ENCODE peak calls at places on chromosomes 13 and 19, in four cellular contexts. One of them, this sample, is unnamed.

GRCh38 chr13:41763772-41764171 is 197.1 kb downstream of the VWA8 start:
- DNase-seq in CD8-positive, alpha-beta T cell: no peak
- DNase-seq in astrocyte of the spinal cord: no peak
- DNase-seq in adrenal gland: no peak
- DNase-seq in this sample: no peak

GRCh38 chr13:93225610-93226009 is 997 bp upstream of the GPC6 start:
- DNase-seq in adrenal gland: no peak
- DNase-seq in CD8-positive, alpha-beta T cell: no peak
- DNase-seq in astrocyte of the spinal cord: no peak
- DNase-seq in this sample: no peak

GRCh38 chr19:50854636-50855410 is at the start of gene KLK3:
- DNase-seq in CD8-positive, alpha-beta T cell: no peak
- DNase-seq in adrenal gland: no peak
- DNase-seq in astrocyte of the spinal cord: no peak
- DNase-seq in this sample: no peak

GRCh38 chr19:33804021-33804799 is 7.5 kb downstream of the KCTD15 start:
- DNase-seq in CD8-positive, alpha-beta T cell: no peak
- DNase-seq in adrenal gland: no peak
- DNase-seq in astrocyte of the spinal cord: peak
- DNase-seq in this sample: peak

GRCh38 chr19:40358773-40359172 is 10.3 kb downstream of the PLD3 start:
- DNase-seq in astrocyte of the spinal cord: no peak
- DNase-seq in adrenal gland: no peak
- DNase-seq in CD8-positive, alpha-beta T cell: no peak
- DNase-seq in this sample: no peak

GRCh38 chr19:34692541-34692940 is 15.1 kb downstream of the ZNF302 start:
- DNase-seq in astrocyte of the spinal cord: no peak
- DNase-seq in adrenal gland: no peak
- DNase-seq in CD8-positive, alpha-beta T cell: no peak
- DNase-seq in this sample: no peak

GRCh38 chr13:32849369-32849768 is 166.9 kb upstream of the KL start:
- DNase-seq in adrenal gland: no peak
- DNase-seq in astrocyte of the spinal cord: no peak
- DNase-seq in CD8-positive, alpha-beta T cell: no peak
- DNase-seq in this sample: no peak

GRCh38 chr19:41540041-41540695 is 35.8 kb upstream of the CEACAM21 start:
- DNase-seq in CD8-positive, alpha-beta T cell: no peak
- DNase-seq in astrocyte of the spinal cord: no peak
- DNase-seq in adrenal gland: no peak
- DNase-seq in this sample: no peak

GRCh38 chr13:84645196-84646071 is 763.2 kb upstream of the SLITRK1 start:
- DNase-seq in astrocyte of the spinal cord: peak
- DNase-seq in adrenal gland: no peak
- DNase-seq in CD8-positive, alpha-beta T cell: no peak
- DNase-seq in this sample: peak

GRCh38 chr13:84460989-84461388 is 578.7 kb upstream of the SLITRK1 start:
- DNase-seq in adrenal gland: no peak
- DNase-seq in astrocyte of the spinal cord: no peak
- DNase-seq in CD8-positive, alpha-beta T cell: no peak
- DNase-seq in this sample: no peak

GRCh38 chr13:95391325-95391724 is 90.1 kb upstream of the ABCC4 start:
- DNase-seq in astrocyte of the spinal cord: no peak
- DNase-seq in adrenal gland: no peak
- DNase-seq in CD8-positive, alpha-beta T cell: no peak
- DNase-seq in this sample: peak

GRCh38 chr13:49063526-49063925 is 87.8 kb downstream of the FNDC3A start:
- DNase-seq in astrocyte of the spinal cord: no peak
- DNase-seq in adrenal gland: no peak
- DNase-seq in CD8-positive, alpha-beta T cell: no peak
- DNase-seq in this sample: no peak

GRCh38 chr19:55447421-55448174 is 4.5 kb upstream of the SHISA7 start:
- DNase-seq in astrocyte of the spinal cord: peak
- DNase-seq in adrenal gland: no peak
- DNase-seq in CD8-positive, alpha-beta T cell: no peak
- DNase-seq in this sample: peak

GRCh38 chr13:111270765-111271164 is 49.7 kb upstream of the TEX29 start:
- DNase-seq in CD8-positive, alpha-beta T cell: no peak
- DNase-seq in astrocyte of the spinal cord: peak
- DNase-seq in adrenal gland: no peak
- DNase-seq in this sample: no peak

GRCh38 chr19:49333426-49334288 is 1.5 kb upstream of the CD37 start:
- DNase-seq in adrenal gland: no peak
- DNase-seq in CD8-positive, alpha-beta T cell: peak
- DNase-seq in astrocyte of the spinal cord: no peak
- DNase-seq in this sample: no peak

GRCh38 chr19:38971672-38972071 is 3.9 kb downstream of the FBXO17 start:
- DNase-seq in astrocyte of the spinal cord: no peak
- DNase-seq in adrenal gland: no peak
- DNase-seq in CD8-positive, alpha-beta T cell: no peak
- DNase-seq in this sample: no peak

GRCh38 chr19:32309711-32310390 is 35.6 kb upstream of the ZNF507 start:
- DNase-seq in adrenal gland: no peak
- DNase-seq in astrocyte of the spinal cord: no peak
- DNase-seq in CD8-positive, alpha-beta T cell: no peak
- DNase-seq in this sample: no peak

GRCh38 chr19:21432590-21432989 is 35.7 kb downstream of the ZNF493 start:
- DNase-seq in CD8-positive, alpha-beta T cell: no peak
- DNase-seq in adrenal gland: no peak
- DNase-seq in astrocyte of the spinal cord: no peak
- DNase-seq in this sample: no peak

GRCh38 chr19:21430674-21431073 is 33.7 kb downstream of the ZNF493 start:
- DNase-seq in astrocyte of the spinal cord: no peak
- DNase-seq in adrenal gland: no peak
- DNase-seq in CD8-positive, alpha-beta T cell: no peak
- DNase-seq in this sample: no peak

GRCh38 chr19:21434516-21434915 is 37.6 kb downstream of the ZNF493 start:
- DNase-seq in CD8-positive, alpha-beta T cell: no peak
- DNase-seq in adrenal gland: no peak
- DNase-seq in astrocyte of the spinal cord: no peak
- DNase-seq in this sample: no peak

GRCh38 chr19:21439372-21439771 is 42.4 kb downstream of the ZNF493 start:
- DNase-seq in adrenal gland: no peak
- DNase-seq in astrocyte of the spinal cord: no peak
- DNase-seq in CD8-positive, alpha-beta T cell: no peak
- DNase-seq in this sample: peak

GRCh38 chr19:21434967-21435544 is 38.1 kb downstream of the ZNF493 start:
- DNase-seq in adrenal gland: no peak
- DNase-seq in astrocyte of the spinal cord: no peak
- DNase-seq in CD8-positive, alpha-beta T cell: no peak
- DNase-seq in this sample: no peak
- TF ChIP-seq CTCF in adrenal gland: no peak
- TF ChIP-seq CTCF in astrocyte of the spinal cord: no peak
- TF ChIP-seq CTCF in CD8-positive, alpha-beta T cell: no peak
- TF ChIP-seq CTCF in this sample: no peak

GRCh38 chr13:57629821-57630235 is 1.7 kb upstream of the PCDH17 start:
- DNase-seq in CD8-positive, alpha-beta T cell: peak
- DNase-seq in adrenal gland: peak
- DNase-seq in astrocyte of the spinal cord: peak
- DNase-seq in this sample: peak

GRCh38 chr13:57629391-57629804 is 2.1 kb upstream of the PCDH17 start:
- DNase-seq in astrocyte of the spinal cord: no peak
- DNase-seq in adrenal gland: peak
- DNase-seq in CD8-positive, alpha-beta T cell: no peak
- DNase-seq in this sample: no peak

GRCh38 chr13:57630661-57631606 is 610 bp upstream of the PCDH17 start:
- DNase-seq in adrenal gland: no peak
- DNase-seq in astrocyte of the spinal cord: peak
- DNase-seq in CD8-positive, alpha-beta T cell: no peak
- DNase-seq in this sample: peak

GRCh38 chr13:57624565-57625435 is 6.7 kb upstream of the PCDH17 start:
- DNase-seq in CD8-positive, alpha-beta T cell: no peak
- DNase-seq in adrenal gland: peak
- DNase-seq in astrocyte of the spinal cord: peak
- DNase-seq in this sample: peak

GRCh38 chr13:57627663-57628062 is 3.9 kb upstream of the PCDH17 start:
- DNase-seq in adrenal gland: no peak
- DNase-seq in CD8-positive, alpha-beta T cell: no peak
- DNase-seq in astrocyte of the spinal cord: peak
- DNase-seq in this sample: peak
- H3K4me3 ChIP-seq in adrenal gland: no peak
- H3K4me3 ChIP-seq in CD8-positive, alpha-beta T cell: no peak
- H3K4me3 ChIP-seq in astrocyte of the spinal cord: no peak
- H3K4me3 ChIP-seq in this sample: no peak

GRCh38 chr19:13090511-13091231 is 12.0 kb downstream of the LYL1 start:
- DNase-seq in CD8-positive, alpha-beta T cell: no peak
- DNase-seq in adrenal gland: no peak
- DNase-seq in astrocyte of the spinal cord: no peak
- DNase-seq in this sample: no peak

GRCh38 chr19:13092608-13093260 is 9.9 kb downstream of the LYL1 start:
- DNase-seq in astrocyte of the spinal cord: peak
- DNase-seq in CD8-positive, alpha-beta T cell: no peak
- DNase-seq in adrenal gland: no peak
- DNase-seq in this sample: no peak

GRCh38 chr19:13089857-13090507 is 12.7 kb downstream of the LYL1 start:
- DNase-seq in CD8-positive, alpha-beta T cell: no peak
- DNase-seq in adrenal gland: no peak
- DNase-seq in astrocyte of the spinal cord: no peak
- DNase-seq in this sample: no peak

GRCh38 chr19:13092206-13092605 is 10.5 kb downstream of the LYL1 start:
- DNase-seq in adrenal gland: no peak
- DNase-seq in astrocyte of the spinal cord: no peak
- DNase-seq in CD8-positive, alpha-beta T cell: no peak
- DNase-seq in this sample: no peak

GRCh38 chr19:13091400-13092161 is 11.1 kb downstream of the LYL1 start:
- DNase-seq in astrocyte of the spinal cord: peak
- DNase-seq in adrenal gland: no peak
- DNase-seq in CD8-positive, alpha-beta T cell: no peak
- DNase-seq in this sample: peak
- TF ChIP-seq CTCF in astrocyte of the spinal cord: no peak
- TF ChIP-seq CTCF in adrenal gland: no peak
- TF ChIP-seq CTCF in CD8-positive, alpha-beta T cell: no peak
- TF ChIP-seq CTCF in this sample: no peak

DNA sequence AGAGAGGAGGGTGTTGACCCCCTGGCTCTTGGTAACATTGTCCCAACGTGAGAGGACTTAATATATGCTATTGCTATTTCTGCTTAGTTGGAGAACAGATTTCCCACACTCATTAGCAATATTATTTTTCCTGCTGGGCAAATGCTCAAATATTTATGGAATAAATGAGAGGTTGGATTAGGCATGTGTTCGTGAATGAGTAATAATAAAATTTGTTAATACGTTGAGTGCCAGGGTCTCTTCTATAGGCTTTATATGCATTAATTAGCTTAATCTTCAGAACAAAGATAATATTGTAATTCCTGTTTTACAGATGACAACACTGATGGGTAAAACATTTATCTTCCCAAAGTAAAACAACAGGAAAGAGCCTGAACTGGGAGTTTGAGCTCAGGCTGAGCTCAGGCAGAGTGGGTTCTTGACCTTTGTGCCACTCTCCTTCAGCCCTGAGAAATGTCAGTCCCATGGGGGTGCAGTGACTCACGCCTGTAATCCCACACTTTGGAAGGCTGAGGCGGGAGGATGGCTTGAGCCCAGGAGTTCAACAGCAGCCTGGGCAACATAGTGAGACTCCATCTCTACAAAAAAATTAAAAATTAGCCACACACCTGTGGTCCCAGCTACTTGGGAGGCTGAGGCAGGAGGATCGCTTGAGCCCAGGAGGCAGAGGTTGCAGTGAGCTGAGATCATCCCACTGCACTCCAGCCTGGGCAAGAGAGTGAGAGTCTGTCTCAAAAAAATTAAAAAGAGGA is 1.2 kb downstream of the ZNF233 start:
- DNase-seq in CD8-positive, alpha-beta T cell: no peak
- DNase-seq in adrenal gland: no peak
- DNase-seq in astrocyte of the spinal cord: no peak
- DNase-seq in this sample: no peak
- H3K4me3 ChIP-seq in CD8-positive, alpha-beta T cell: no peak
- H3K4me3 ChIP-seq in adrenal gland: no peak
- H3K4me3 ChIP-seq in astrocyte of the spinal cord: no peak
- H3K4me3 ChIP-seq in this sample: no peak

DNA sequence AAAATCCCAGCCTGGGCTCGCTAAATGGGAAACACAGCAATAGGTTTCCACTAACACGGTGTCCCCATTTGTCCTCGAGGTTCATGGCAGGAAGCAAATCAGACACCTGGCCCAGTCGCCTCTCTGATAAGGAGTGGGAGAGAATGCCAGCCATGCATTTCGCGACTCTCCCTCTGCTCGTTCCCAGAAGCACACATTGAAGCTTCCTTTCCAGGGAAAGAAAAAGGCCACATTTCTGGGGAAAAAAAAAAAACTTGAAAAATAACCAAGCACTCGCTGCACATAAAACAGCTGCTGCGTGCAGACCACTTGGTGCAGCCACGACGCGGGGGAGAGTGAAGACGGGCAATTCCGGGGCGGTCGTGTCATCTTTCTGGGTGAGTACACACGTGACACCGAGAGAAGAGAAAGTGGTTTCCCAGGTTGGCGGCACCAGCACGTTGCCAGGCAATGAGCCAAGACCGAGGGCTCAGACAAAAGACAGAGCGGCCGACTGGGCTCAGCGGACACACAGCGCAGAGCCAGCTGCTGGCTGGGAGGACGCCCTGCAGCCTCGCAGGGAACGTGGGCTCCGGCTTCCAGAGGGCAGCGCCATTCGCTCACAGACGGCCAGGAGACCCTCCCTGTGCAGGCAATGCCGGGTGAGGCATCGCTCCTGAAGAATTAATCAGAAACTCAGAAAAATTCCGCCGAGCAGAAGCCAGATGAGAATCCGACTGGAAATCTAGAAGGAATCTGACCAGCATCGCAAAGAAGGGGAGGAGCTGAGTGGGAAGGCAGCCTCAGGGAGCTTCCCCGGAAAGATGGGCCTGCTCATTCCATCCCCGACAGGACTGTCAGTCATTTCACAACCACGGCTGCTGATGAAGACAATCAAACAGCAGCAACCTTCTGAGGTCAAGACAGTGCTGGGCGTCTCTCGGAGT is 83.2 kb upstream of the IRS2 start:
- DNase-seq in adrenal gland: peak
- DNase-seq in CD8-positive, alpha-beta T cell: no peak
- DNase-seq in astrocyte of the spinal cord: peak
- DNase-seq in this sample: peak
- TF ChIP-seq CTCF in adrenal gland: peak
- TF ChIP-seq CTCF in CD8-positive, alpha-beta T cell: no peak
- TF ChIP-seq CTCF in astrocyte of the spinal cord: peak
- TF ChIP-seq CTCF in this sample: peak

DNA sequence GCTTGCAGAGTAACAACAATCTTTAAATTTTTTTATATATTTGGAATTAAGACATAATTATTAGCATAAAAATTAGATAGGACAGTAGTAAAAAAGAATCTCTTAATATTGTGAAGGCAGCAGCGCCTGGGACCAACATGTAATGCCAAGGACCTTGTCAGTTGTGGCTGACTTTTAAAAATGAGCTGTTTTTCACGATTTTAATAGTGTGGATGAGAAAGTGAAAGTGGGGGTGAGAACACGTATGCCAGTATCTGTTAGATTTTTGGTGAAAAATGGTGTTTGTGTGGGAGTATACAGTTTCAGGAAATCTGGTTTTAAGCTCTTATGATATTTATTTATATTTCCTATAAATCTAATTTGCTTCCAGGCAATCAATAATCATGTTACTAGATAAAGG is 125.2 kb downstream of the LMO7 start:
- DNase-seq in CD8-positive, alpha-beta T cell: no peak
- DNase-seq in astrocyte of the spinal cord: no peak
- DNase-seq in adrenal gland: no peak
- DNase-seq in this sample: peak
- H3K4me3 ChIP-seq in CD8-positive, alpha-beta T cell: peak
- H3K4me3 ChIP-seq in astrocyte of the spinal cord: no peak
- H3K4me3 ChIP-seq in adrenal gland: peak
- H3K4me3 ChIP-seq in this sample: no peak